ENCODE peak calls at places on chromosomes 13 and 19, in six cellular contexts. S is fibroblast of pulmonary artery, J is HCT116, M is dorsolateral prefrontal cortex, I is lower lobe of right lung, O is choroid plexus epithelial cell. K is an unnamed sample.

GRCh38 chr19:32489971-32490370 is 84.4 kb downstream of the DPY19L3 start:
- DNase-seq in S (no peak), J (no peak), M (no peak), I (no peak), O (peak), K (no peak)

GRCh38 chr13:51759240-51759639 is 44.7 kb downstream of the DHRS12 start:
- DNase-seq in S (peak), J (no peak), M (no peak), I (no peak), O (peak), K (no peak)

GRCh38 chr13:43019811-43020210 is 3.6 kb upstream of the DNAJC15 start:
- DNase-seq in S (no peak), J (no peak), M (no peak), I (no peak), O (no peak), K (no peak)

GRCh38 chr13:20435616-20436368 is 89.9 kb downstream of the CRYL1 start:
- DNase-seq in S (no peak), J (no peak), M (no peak), I (no peak), O (no peak), K (no peak)

GRCh38 chr19:42267644-42268141 is 1.4 kb upstream of the CIC start:
- DNase-seq in S (no peak), J (no peak), M (no peak), I (peak), O (peak), K (no peak)

GRCh38 chr13:111328803-111329410 is 8.5 kb downstream of the TEX29 start:
- DNase-seq in S (no peak), J (no peak), M (no peak), I (no peak), O (no peak), K (no peak)

GRCh38 chr19:46748325-46749109 is 2.3 kb upstream of the STRN4 start:
- DNase-seq in S (peak), J (no peak), M (no peak), I (peak), O (peak), K (peak)

GRCh38 chr13:49020940-49021548 is 45.3 kb downstream of the FNDC3A start:
- DNase-seq in S (peak), J (no peak), M (no peak), I (no peak), O (peak), K (no peak)

DNA sequence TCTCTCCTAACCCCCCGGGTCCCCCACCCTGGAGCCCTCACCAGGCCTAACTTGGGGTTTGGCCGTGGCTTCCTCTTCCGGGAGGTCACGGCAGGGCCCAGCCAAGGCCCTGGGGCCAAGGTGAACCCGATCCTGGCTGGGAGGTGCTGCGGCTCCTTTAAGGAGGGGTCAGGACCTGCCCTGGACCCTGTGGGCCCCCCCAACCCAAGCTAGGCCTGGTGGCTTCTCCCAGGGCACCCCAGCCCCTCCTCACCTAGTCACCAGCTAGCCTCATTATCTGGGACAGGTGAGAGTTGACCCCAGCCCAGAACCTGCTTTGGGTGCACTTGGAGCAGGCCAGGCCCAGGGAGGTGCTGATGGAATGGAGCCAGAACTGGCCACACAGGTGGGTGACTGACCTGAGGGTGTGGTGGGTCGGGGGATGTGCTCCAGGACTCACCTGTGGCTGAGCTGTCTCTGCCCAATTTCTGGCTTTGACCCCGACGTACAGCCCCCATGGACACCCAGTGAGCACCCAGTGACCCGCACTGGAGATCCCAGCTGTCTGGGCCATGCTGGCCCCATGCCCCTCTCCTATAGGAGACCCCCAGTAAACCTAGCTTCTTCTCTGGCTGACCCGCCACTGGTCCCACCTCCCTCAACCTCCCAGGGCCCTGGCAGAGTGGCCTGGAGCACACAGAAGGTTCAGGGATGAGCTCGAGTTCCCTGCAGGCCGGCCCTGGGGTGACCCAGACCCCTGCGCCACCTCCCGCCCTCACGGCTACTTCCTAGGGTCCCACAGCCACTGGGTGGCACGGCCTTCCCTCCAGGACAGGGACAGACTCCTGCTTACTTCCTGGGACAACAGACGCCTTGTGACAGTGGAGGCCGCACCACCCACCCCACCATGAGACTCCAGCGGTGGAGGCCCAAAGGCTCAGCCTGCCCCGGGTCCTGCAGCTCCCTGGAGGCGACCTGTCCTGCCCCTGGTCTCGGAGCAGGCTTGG is 6.7 kb upstream of the MKNK2 start:
- DNase-seq in S (no peak), J (no peak), M (no peak), I (no peak), O (no peak), K (no peak)
- TF ChIP-seq CTCF in S (no peak), J (no peak), M (no peak), I (no peak), O (no peak), K (no peak)

DNA sequence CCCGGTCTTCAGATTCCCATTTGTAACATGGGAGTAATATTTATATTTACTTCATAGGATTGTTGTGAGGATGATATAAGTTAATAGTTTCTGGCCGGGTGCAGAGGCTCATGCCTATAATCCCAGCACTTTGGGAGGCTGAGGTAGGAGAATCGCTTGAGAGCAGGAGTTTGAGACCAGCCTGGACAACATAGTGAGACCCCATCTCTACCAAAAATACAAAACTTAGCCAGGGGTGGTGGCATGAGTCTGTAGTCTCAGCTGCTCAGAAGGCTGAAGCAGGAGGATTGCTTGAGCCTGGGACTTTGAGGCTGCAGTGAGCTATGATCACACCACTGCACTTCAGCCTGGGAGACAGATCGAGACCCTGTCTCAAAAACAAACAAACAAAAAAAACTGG is 11.2 kb downstream of the CATSPERG start:
- DNase-seq in S (no peak), J (no peak), M (no peak), I (no peak), O (no peak), K (no peak)
- TF ChIP-seq CTCF in S (no peak), J (no peak), M (no peak), I (no peak), O (no peak), K (no peak)

GRCh38 chr13:91347996-91348905 is 764 bp downstream of the MIR17HG start:
- DNase-seq in S (peak), J (no peak), M (peak), I (peak), O (peak), K (peak)
- TF ChIP-seq CTCF in S (no peak), J (no peak), M (no peak), I (peak), O (no peak), K (peak)

GRCh38 chr19:10333758-10334339 is 520 bp upstream of the RAVER1 start:
- DNase-seq in S (peak), J (no peak), M (no peak), I (no peak), O (peak), K (no peak)
- TF ChIP-seq CTCF in S (no peak), J (no peak), M (peak), I (no peak), O (no peak), K (no peak)